ENCODE peak calls at places on chromosomes 6 and 20, in four cellular contexts. One of them, this sample, is unnamed.

GRCh38 chr6:158322400-158322723 is 10.1 kb downstream of the TULP4 start:
- DNase-seq in BE2C: no peak
- DNase-seq in right cardiac atrium: no peak
- DNase-seq in suprapubic skin: no peak
- DNase-seq in this sample: no peak

GRCh38 chr6:10136636-10137035 is 278.2 kb downstream of the TFAP2A start:
- DNase-seq in BE2C: no peak
- DNase-seq in right cardiac atrium: no peak
- DNase-seq in suprapubic skin: no peak
- DNase-seq in this sample: no peak

GRCh38 chr6:54846243-54846856 is at the start of gene FAM83B:
- DNase-seq in BE2C: peak
- DNase-seq in right cardiac atrium: peak
- DNase-seq in suprapubic skin: peak
- DNase-seq in this sample: no peak

GRCh38 chr6:41713650-41714291 is 21.6 kb downstream of the TFEB start:
- DNase-seq in BE2C: no peak
- DNase-seq in right cardiac atrium: no peak
- DNase-seq in suprapubic skin: no peak
- DNase-seq in this sample: no peak

GRCh38 chr20:54139188-54139587 is 34.6 kb downstream of the CYP24A1 start:
- DNase-seq in BE2C: no peak
- DNase-seq in right cardiac atrium: no peak
- DNase-seq in suprapubic skin: no peak
- DNase-seq in this sample: no peak

GRCh38 chr6:70292144-70292543 is 10.7 kb downstream of the COL9A1 start:
- DNase-seq in BE2C: no peak
- DNase-seq in right cardiac atrium: no peak
- DNase-seq in suprapubic skin: no peak
- DNase-seq in this sample: no peak

GRCh38 chr6:16391451-16391912 is 153.1 kb downstream of the GMPR start:
- DNase-seq in BE2C: no peak
- DNase-seq in right cardiac atrium: no peak
- DNase-seq in suprapubic skin: no peak
- DNase-seq in this sample: no peak

GRCh38 chr20:56371977-56372376 is 13.2 kb downstream of the FAM210B start:
- DNase-seq in BE2C: no peak
- DNase-seq in right cardiac atrium: no peak
- DNase-seq in suprapubic skin: no peak
- DNase-seq in this sample: no peak

GRCh38 chr20:18394363-18394762 is 72.5 kb downstream of the DZANK1 start:
- DNase-seq in BE2C: no peak
- DNase-seq in right cardiac atrium: no peak
- DNase-seq in suprapubic skin: no peak
- DNase-seq in this sample: no peak

DNA sequence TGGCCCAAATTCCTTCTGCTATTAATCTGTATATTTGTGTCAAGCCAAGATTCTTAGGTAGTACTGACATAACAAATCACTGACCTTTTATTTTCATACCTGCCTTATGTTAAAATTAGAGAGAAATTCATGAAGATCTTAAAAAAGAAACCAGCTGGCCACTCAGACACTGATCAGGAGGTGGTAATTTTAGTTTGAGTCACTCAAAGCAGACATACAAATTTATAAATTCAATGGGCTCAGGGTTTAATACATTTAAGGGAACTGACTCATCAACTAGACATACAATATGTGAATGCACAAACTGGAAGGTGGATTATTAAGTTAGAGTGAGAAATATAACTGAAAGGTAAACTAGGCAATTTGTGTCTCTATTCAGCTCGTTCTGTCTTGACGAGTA is 711.9 kb upstream of the EYS start:
- DNase-seq in BE2C: no peak
- DNase-seq in right cardiac atrium: no peak
- DNase-seq in suprapubic skin: no peak
- DNase-seq in this sample: no peak
- H3K4me3 ChIP-seq in BE2C: no peak
- H3K4me3 ChIP-seq in right cardiac atrium: no peak
- H3K4me3 ChIP-seq in suprapubic skin: no peak
- H3K4me3 ChIP-seq in this sample: no peak

GRCh38 chr6:26332408-26332807 is 32.6 kb upstream of the BTN3A2 start:
- DNase-seq in BE2C: no peak
- DNase-seq in right cardiac atrium: no peak
- DNase-seq in suprapubic skin: no peak
- DNase-seq in this sample: no peak
- H3K4me3 ChIP-seq in BE2C: peak
- H3K4me3 ChIP-seq in right cardiac atrium: no peak
- H3K4me3 ChIP-seq in suprapubic skin: no peak
- H3K4me3 ChIP-seq in this sample: no peak

DNA sequence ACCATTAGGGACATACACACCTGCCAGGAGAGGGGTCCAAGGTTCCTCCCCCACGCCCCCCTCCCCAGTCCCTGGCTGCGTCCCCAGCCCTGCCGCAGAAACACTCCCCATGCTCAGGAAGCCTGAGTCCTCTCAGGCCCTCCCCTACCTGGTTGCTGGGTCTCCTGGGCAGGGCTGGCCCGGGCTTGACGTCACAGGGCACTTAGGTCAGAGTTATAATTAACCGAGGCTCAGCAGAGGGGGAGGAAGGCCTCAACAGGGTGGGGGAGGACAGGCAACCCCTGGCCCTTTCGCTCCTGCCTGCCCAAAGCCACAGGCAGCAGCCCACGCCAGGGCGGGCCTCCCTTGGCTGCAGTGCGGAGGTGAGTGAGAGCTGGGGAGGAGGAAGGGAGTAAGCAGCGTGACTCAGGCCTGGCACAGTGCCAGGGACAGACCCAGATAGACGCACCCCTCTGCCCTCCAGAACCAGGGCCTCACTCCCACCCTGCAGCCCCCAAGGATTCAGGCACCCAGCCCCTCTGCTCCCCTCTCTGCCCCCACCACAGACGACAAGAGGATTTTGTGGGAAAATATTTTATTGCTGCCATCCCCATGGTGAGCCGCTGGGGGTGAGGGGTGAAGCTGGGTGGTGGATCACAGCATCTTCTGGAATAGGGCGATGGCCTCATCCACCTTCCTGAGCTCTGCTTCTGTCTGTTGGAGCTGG is at the start of gene VWA7:
- DNase-seq in BE2C: peak
- DNase-seq in right cardiac atrium: peak
- DNase-seq in suprapubic skin: no peak
- DNase-seq in this sample: peak
- H3K4me3 ChIP-seq in BE2C: peak
- H3K4me3 ChIP-seq in right cardiac atrium: no peak
- H3K4me3 ChIP-seq in suprapubic skin: no peak
- H3K4me3 ChIP-seq in this sample: no peak

GRCh38 chr6:29792123-29793035 is 35.2 kb upstream of the HLA-G start:
- DNase-seq in BE2C: no peak
- DNase-seq in right cardiac atrium: peak
- DNase-seq in suprapubic skin: peak
- DNase-seq in this sample: peak

GRCh38 chr6:29791162-29791561 is 36.5 kb upstream of the HLA-G start:
- DNase-seq in BE2C: no peak
- DNase-seq in right cardiac atrium: no peak
- DNase-seq in suprapubic skin: no peak
- DNase-seq in this sample: no peak

GRCh38 chr6:29791786-29792122 is 35.9 kb upstream of the HLA-G start:
- DNase-seq in BE2C: no peak
- DNase-seq in right cardiac atrium: peak
- DNase-seq in suprapubic skin: no peak
- DNase-seq in this sample: no peak

GRCh38 chr6:29793796-29794195 is 33.8 kb upstream of the HLA-G start:
- DNase-seq in BE2C: no peak
- DNase-seq in right cardiac atrium: no peak
- DNase-seq in suprapubic skin: no peak
- DNase-seq in this sample: no peak

GRCh38 chr6:29793036-29793356 is 34.6 kb upstream of the HLA-G start:
- DNase-seq in BE2C: no peak
- DNase-seq in right cardiac atrium: no peak
- DNase-seq in suprapubic skin: no peak
- DNase-seq in this sample: no peak
- H3K4me3 ChIP-seq in BE2C: no peak
- H3K4me3 ChIP-seq in right cardiac atrium: peak
- H3K4me3 ChIP-seq in suprapubic skin: peak
- H3K4me3 ChIP-seq in this sample: peak

GRCh38 chr6:4179960-4180652 is 44.7 kb upstream of the ECI2 start:
- DNase-seq in BE2C: no peak
- DNase-seq in right cardiac atrium: no peak
- DNase-seq in suprapubic skin: no peak
- DNase-seq in this sample: no peak
- H3K4me3 ChIP-seq in BE2C: no peak
- H3K4me3 ChIP-seq in right cardiac atrium: no peak
- H3K4me3 ChIP-seq in suprapubic skin: no peak
- H3K4me3 ChIP-seq in this sample: no peak

GRCh38 chr6:13413906-13414555 is 73.4 kb downstream of the GFOD1 start:
- DNase-seq in BE2C: no peak
- DNase-seq in right cardiac atrium: peak
- DNase-seq in suprapubic skin: peak
- DNase-seq in this sample: no peak
- H3K4me3 ChIP-seq in BE2C: no peak
- H3K4me3 ChIP-seq in right cardiac atrium: no peak
- H3K4me3 ChIP-seq in suprapubic skin: no peak
- H3K4me3 ChIP-seq in this sample: no peak

DNA sequence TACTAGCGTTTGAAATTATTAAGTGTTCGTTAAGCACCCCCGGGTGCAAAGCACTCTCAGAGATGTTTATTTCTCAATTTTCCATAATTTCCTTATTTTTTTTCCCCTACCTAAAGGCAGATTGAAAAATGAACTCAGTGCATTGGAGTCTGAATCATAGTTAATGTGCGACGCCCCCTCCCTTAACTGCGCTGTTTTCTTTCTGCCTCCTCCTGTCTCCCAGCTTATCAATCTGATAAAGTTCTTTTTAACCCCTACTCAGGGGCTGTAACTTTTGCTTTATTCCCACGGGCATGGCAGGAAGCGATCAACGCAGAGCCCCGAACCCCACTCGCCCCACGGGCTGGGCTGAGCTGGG is 58.2 kb downstream of the ZNF831 start:
- DNase-seq in BE2C: no peak
- DNase-seq in right cardiac atrium: no peak
- DNase-seq in suprapubic skin: no peak
- DNase-seq in this sample: no peak
- H3K4me3 ChIP-seq in BE2C: peak
- H3K4me3 ChIP-seq in right cardiac atrium: peak
- H3K4me3 ChIP-seq in suprapubic skin: peak
- H3K4me3 ChIP-seq in this sample: peak

GRCh38 chr20:1654994-1655393 is 2.6 kb downstream of the SIRPG start:
- DNase-seq in BE2C: no peak
- DNase-seq in right cardiac atrium: no peak
- DNase-seq in suprapubic skin: no peak
- DNase-seq in this sample: no peak
- H3K4me3 ChIP-seq in BE2C: no peak
- H3K4me3 ChIP-seq in right cardiac atrium: no peak
- H3K4me3 ChIP-seq in suprapubic skin: no peak
- H3K4me3 ChIP-seq in this sample: no peak

DNA sequence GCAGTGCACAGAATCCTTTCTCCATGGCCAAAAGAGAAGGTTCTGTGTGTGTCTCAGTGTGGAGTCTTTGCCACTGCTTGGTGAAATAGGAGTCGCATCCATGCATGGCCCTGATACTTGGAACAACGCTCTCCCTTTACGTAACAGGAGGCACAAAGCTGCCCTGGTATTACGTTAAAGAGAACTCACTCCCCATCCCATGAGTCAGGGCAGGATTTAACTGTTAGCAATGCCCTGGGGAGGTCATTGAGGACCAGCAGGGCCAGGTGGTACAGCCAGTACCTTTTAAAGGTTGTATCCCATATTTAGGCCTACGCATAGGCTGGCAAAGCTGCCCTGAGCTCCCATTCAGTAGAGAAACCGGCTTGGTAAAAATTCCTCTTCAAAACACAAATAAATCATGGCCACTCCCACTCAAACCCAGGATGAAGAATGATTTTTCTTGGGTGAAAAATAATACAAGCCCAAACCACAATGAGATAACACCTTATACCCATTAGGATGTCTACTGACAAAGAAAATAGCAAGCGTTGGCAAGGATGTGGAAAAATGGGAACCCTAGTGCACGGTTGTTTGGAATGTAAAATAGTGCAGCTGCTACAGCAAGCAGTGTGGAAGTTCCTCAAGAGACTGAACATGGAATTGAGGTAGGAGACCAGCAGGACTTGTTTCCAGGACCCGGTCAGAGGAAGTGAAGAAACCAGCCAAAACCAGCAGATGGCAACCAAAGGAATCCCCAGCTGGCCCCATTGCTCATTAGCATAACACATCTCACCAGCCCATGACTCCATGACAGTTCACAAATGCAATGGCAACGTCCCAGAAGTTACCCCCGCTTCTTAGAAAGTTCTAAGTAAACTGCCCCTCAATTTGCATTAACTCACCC is 37.0 kb downstream of the MYLK4 start:
- DNase-seq in BE2C: no peak
- DNase-seq in right cardiac atrium: no peak
- DNase-seq in suprapubic skin: no peak
- DNase-seq in this sample: no peak
- H3K4me3 ChIP-seq in BE2C: no peak
- H3K4me3 ChIP-seq in right cardiac atrium: no peak
- H3K4me3 ChIP-seq in suprapubic skin: no peak
- H3K4me3 ChIP-seq in this sample: no peak

This sample was measured in ovary.